ENCODE peak calls at places on chromosomes 5 and 9, in four cellular contexts. N is heart left ventricle, M is cardiac muscle cell, F is ovary. E is an unnamed sample.

GRCh38 chr5:168295574-168296201 is 4.2 kb downstream of the WWC1 start:
- DNase-seq in F (no peak), M (peak; percentile 87), N (no peak), E (peak; percentile 73)

GRCh38 chr5:73722224-73722623 is 96.2 kb downstream of the ARHGEF28 start:
- DNase-seq in M (peak; percentile 22), N (no peak), F (no peak), E (no peak)

GRCh38 chr5:173920866-173921265 is 32.7 kb downstream of the CPEB4 start:
- DNase-seq in M (no peak), N (no peak), F (no peak), E (no peak)

GRCh38 chr5:83095973-83096539 is 18.7 kb downstream of the XRCC4 start:
- DNase-seq in N (no peak), M (peak; percentile 63), F (no peak), E (no peak)

GRCh38 chr9:100554935-100555401 is 22.9 kb upstream of the CAVIN4 start:
- DNase-seq in N (no peak), M (peak; percentile 25), F (no peak), E (no peak)

GRCh38 chr9:94922691-94923107 is 196.2 kb downstream of the AOPEP start:
- DNase-seq in F (no peak), M (peak; percentile 69), N (no peak), E (no peak)

GRCh38 chr5:115733607-115734006 is 82.9 kb downstream of the CDO1 start:
- DNase-seq in M (no peak), N (no peak), F (no peak), E (no peak)

GRCh38 chr9:102054811-102055210 is 316.4 kb upstream of the GRIN3A start:
- DNase-seq in N (no peak), F (no peak), M (no peak), E (no peak)

GRCh38 chr5:178106086-178106485 is 7.2 kb upstream of the N4BP3 start:
- DNase-seq in N (no peak), F (no peak), M (no peak), E (no peak)

GRCh38 chr5:154857091-154857533 is 1.3 kb upstream of the CNOT8 start:
- DNase-seq in N (peak; percentile 89), F (no peak), M (no peak), E (no peak)

GRCh38 chr5:121982500-121983261 is 20.9 kb downstream of the SRFBP1 start:
- DNase-seq in M (no peak), F (no peak), N (no peak), E (no peak)

GRCh38 chr9:16138961-16139441 is 586.2 kb downstream of the CCDC171 start:
- DNase-seq in N (peak; percentile 77), M (peak; percentile 86), F (peak; percentile 23), E (peak; percentile 7)

GRCh38 chr5:61251874-61252642 is 80.0 kb upstream of the ZSWIM6 start:
- DNase-seq in M (no peak), F (peak; percentile 35), N (no peak), E (no peak)
- H3K27ac ChIP-seq in M (no peak overlapping the region), F (peak overlapping the region; percentile 40), N (no peak overlapping the region), E (no peak overlapping the region)

DNA sequence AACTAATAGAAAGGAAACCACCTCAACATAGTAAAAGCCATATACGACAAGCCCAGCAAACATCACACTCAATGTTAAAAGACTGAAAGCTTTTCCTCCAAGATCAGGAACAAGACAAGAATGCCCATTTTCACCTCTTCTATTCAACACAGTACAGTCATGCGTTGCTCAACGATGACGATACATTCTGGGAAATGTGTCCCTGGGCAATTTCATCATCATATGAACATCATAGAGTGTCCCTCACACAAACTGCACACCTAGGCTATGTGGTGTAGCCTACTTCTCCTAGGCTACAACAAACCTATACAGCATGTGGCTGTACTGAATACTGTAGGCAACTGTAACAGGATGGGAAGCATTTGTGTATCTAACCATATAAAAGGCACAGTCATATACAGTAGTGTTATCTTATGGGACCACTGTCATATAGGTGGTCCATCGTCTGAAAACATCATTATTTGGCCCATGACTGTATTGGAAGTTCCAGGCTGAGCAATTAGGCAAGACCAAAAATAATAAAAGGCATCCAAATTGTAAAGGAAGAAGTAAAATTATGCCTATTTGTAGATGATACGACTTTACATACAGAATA is 6.1 kb downstream of the ROR2 start:
- DNase-seq in F (no peak), N (no peak), M (peak; percentile 60), E (no peak)
- H3K27ac ChIP-seq in F (no peak overlapping the region), N (no peak overlapping the region), M (no peak overlapping the region), E (no peak overlapping the region)

GRCh38 chr9:120845255-120845654 is 2.5 kb upstream of the PSMD5 start:
- DNase-seq in F (no peak), M (no peak), N (no peak), E (no peak)
- H3K27ac ChIP-seq in F (no peak overlapping the region), M (peak overlapping the region; percentile 79), N (no peak overlapping the region), E (no peak overlapping the region)

DNA sequence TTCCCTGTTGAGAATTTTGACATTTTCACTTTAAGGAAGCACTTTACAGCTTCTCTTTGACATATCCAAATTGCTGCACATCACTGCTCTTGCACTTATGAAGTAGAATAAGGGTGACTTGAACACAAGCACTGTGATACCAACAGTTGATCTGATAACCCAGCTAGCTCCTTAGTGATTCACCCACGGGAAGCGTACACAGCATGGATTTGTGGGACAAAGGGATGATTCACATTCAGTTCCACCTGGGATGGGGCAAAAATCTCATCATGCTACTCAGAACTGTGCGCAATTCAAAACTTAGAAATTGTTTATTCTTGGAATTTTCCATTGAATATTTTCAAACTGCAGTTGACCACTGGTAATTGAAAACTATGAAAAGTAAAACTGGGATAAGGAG is 1565.5 kb upstream of the CDH9 start:
- DNase-seq in N (no peak), M (no peak), F (no peak), E (no peak)
- H3K27ac ChIP-seq in N (no peak overlapping the region), M (no peak overlapping the region), F (no peak overlapping the region), E (no peak overlapping the region)

DNA sequence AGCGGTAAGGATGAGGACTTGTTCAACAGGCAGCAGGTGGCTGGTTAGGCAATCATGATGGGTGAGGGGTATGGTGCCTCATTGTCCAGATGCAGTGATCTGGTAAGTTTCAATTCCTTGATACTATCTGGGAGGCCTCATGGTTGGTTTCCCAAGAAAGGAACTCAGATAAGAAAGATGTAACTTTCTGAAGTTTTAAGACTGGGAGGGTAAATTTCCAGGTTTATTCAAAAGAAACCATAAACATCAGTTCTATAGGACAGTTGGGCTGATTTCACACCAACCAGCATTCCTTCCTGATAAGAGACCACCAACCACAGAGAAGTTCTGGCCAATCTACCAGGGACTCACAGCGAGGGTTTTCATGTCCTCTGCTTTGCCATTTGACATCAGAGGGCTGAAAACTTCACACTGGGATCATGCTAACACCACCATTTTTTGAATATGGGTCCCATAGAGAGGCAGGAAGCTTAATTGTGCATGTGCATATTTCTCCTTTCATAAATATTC is 773 bp upstream of the AGGF1 start:
- DNase-seq in N (no peak), F (no peak), M (no peak), E (no peak)
- H3K27ac ChIP-seq in N (peak overlapping the region; percentile 77), F (peak overlapping the region; percentile 81), M (no peak overlapping the region), E (peak overlapping the region; percentile 88)

DNA sequence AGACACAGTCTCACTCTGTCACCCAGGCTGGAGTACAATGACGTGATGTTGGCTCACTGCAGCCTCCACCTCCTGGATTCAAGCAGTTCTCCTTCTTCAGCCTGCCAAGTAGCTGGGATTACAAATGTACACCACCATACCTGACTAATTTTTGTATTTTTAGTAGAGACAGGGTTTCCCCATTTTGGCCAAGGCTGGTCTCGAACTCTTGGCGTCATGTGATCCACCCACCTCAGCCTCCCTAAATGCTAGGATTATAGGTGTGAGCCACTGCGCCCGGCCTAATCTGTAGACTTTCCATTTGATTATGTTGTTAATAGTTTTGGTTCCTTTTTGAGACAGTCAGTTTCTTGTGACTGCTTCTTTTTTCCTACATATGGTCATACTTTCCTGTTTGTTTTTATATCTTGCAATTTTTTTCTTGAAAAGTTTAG is 31.0 kb downstream of the MTREX start:
- DNase-seq in M (no peak), F (no peak), N (no peak), E (no peak)
- H3K27ac ChIP-seq in M (no peak overlapping the region), F (no peak overlapping the region), N (no peak overlapping the region), E (no peak overlapping the region)

GRCh38 chr9:134405527-134405926 is 79.3 kb downstream of the RXRA start:
- DNase-seq in F (no peak), M (no peak), N (no peak), E (no peak)
- H3K27ac ChIP-seq in F (peak overlapping the region; percentile 1), M (no peak overlapping the region), N (peak overlapping the region; percentile 90), E (no peak overlapping the region)

GRCh38 chr5:134143964-134144941 is 29.8 kb downstream of the TCF7 start:
- DNase-seq in M (no peak), F (no peak), N (no peak), E (no peak)
- H3K27ac ChIP-seq in M (no peak overlapping the region), F (no peak overlapping the region), N (no peak overlapping the region), E (no peak overlapping the region)

E was measured in body of pancreas.